ENCODE peak calls at places on chromosome 11, in five cellular contexts. One of them, this sample, is unnamed.

GRCh38 chr11:64208796-64209562 is 2.5 kb downstream of the FERMT3 start:
- DNase-seq in tibial nerve: no peak
- DNase-seq in A549: no peak
- DNase-seq in GM12892: no peak
- DNase-seq in HCT116: no peak
- DNase-seq in this sample: no peak

GRCh38 chr11:74182635-74183034 is 11.5 kb downstream of the PPME1 start:
- DNase-seq in tibial nerve: no peak
- DNase-seq in A549: no peak
- DNase-seq in GM12892: no peak
- DNase-seq in HCT116: no peak
- DNase-seq in this sample: no peak

GRCh38 chr11:120203626-120204025 is 7.2 kb upstream of the OAF start:
- DNase-seq in tibial nerve: no peak
- DNase-seq in A549: no peak
- DNase-seq in GM12892: no peak
- DNase-seq in HCT116: no peak
- DNase-seq in this sample: no peak

GRCh38 chr11:73542175-73542574 is 55.7 kb downstream of the FAM168A start:
- DNase-seq in tibial nerve: no peak
- DNase-seq in A549: no peak
- DNase-seq in GM12892: no peak
- DNase-seq in HCT116: no peak
- DNase-seq in this sample: no peak

GRCh38 chr11:108019870-108020540 is 11.3 kb downstream of the CUL5 start:
- DNase-seq in tibial nerve: no peak
- DNase-seq in A549: no peak
- DNase-seq in GM12892: no peak
- DNase-seq in HCT116: no peak
- DNase-seq in this sample: no peak

GRCh38 chr11:85379066-85379465 is 248.1 kb downstream of the DLG2 start:
- DNase-seq in tibial nerve: no peak
- DNase-seq in A549: no peak
- DNase-seq in GM12892: no peak
- DNase-seq in HCT116: no peak
- DNase-seq in this sample: no peak

GRCh38 chr11:32890843-32891656 is 1.6 kb upstream of the QSER1 start:
- DNase-seq in tibial nerve: no peak
- DNase-seq in A549: no peak
- DNase-seq in GM12892: no peak
- DNase-seq in HCT116: no peak
- DNase-seq in this sample: no peak

GRCh38 chr11:86938900-86939880 is 16.0 kb downstream of the FZD4 start:
- DNase-seq in tibial nerve: peak
- DNase-seq in A549: peak
- DNase-seq in GM12892: no peak
- DNase-seq in HCT116: peak
- DNase-seq in this sample: no peak

GRCh38 chr11:43316451-43316850 is 4.7 kb downstream of the API5 start:
- DNase-seq in tibial nerve: no peak
- DNase-seq in A549: no peak
- DNase-seq in GM12892: no peak
- DNase-seq in HCT116: no peak
- DNase-seq in this sample: no peak

DNA sequence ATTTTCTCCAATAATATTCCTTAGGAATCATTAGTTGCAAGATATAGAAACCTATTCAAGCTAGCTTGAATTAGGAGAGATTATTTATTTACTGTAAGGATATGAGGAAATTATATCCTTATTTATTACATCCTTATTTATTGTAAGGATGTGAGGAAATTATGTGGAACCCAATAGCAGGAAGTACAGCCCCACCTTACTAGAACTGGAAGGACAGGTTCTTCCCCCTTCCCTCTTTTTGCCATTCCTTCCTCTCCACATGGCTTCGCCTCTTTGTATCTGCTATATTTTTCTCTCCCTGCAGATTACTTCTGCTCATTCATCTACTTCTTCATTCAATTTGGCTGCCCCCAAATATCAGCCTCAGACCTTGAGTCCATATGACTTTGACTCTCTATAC is 49.5 kb upstream of the B3GNT6 start:
- DNase-seq in tibial nerve: no peak
- DNase-seq in A549: no peak
- DNase-seq in GM12892: no peak
- DNase-seq in HCT116: no peak
- DNase-seq in this sample: no peak
- TF ChIP-seq POLR2A in tibial nerve: no peak
- TF ChIP-seq POLR2A in A549: no peak
- TF ChIP-seq POLR2A in GM12892: no peak
- TF ChIP-seq POLR2A in HCT116: no peak
- TF ChIP-seq POLR2A in this sample: no peak

DNA sequence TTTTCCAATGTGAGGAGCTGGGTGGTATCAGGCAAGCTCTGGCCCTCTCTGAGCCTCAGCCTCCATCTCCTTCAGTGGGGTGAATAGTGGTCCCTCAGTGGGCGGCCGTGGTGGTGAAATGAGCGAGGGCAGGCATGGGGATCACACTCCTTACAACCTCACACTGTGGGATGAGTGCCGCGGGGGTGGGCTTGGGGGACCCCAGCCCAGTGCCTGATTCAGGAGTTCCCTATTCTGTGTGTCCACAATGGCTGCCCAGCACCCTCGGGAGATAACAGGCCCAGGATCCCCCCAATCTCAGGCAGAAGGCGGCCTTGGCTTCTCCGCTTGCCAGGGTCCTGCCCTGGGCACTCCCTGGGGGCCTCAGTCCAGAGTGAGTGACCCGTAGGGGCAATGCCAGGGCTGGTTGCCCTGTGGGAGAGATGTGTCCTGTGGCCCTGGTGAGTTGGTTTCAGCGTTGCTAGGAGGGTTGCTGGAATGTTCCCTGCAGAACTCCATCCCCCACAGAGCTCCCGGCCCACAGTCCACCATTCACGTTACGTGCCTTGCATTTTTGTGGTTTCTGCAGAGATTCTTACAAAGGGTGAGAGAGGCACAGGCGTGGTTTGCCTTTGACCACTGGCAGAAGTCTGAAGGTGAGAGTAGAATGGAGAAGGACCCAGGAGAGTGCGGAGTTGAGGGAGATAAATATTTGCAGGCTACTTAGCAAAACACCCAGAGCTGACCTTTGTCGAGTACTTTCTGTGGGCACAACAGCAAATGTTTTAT is 2.9 kb downstream of the ALDH3B1 start:
- DNase-seq in tibial nerve: peak
- DNase-seq in A549: peak
- DNase-seq in GM12892: no peak
- DNase-seq in HCT116: peak
- DNase-seq in this sample: peak
- TF ChIP-seq POLR2A in tibial nerve: peak
- TF ChIP-seq POLR2A in A549: no peak
- TF ChIP-seq POLR2A in GM12892: no peak
- TF ChIP-seq POLR2A in HCT116: no peak
- TF ChIP-seq POLR2A in this sample: peak

GRCh38 chr11:75261902-75262361 is 21.4 kb downstream of the TPBGL start:
- DNase-seq in tibial nerve: no peak
- DNase-seq in A549: no peak
- DNase-seq in GM12892: no peak
- DNase-seq in HCT116: no peak
- DNase-seq in this sample: no peak
- TF ChIP-seq POLR2A in tibial nerve: no peak
- TF ChIP-seq POLR2A in A549: no peak
- TF ChIP-seq POLR2A in GM12892: no peak
- TF ChIP-seq POLR2A in HCT116: no peak
- TF ChIP-seq POLR2A in this sample: no peak

GRCh38 chr11:65855927-65856363 is 2.0 kb downstream of the CFL1 start:
- DNase-seq in tibial nerve: no peak
- DNase-seq in A549: no peak
- DNase-seq in GM12892: no peak
- DNase-seq in HCT116: no peak
- DNase-seq in this sample: no peak

GRCh38 chr11:65857500-65858353 is at the start of gene CFL1:
- DNase-seq in tibial nerve: peak
- DNase-seq in A549: peak
- DNase-seq in GM12892: peak
- DNase-seq in HCT116: peak
- DNase-seq in this sample: peak

GRCh38 chr11:65854871-65855837 is 2.8 kb downstream of the CFL1 start:
- DNase-seq in tibial nerve: no peak
- DNase-seq in A549: no peak
- DNase-seq in GM12892: no peak
- DNase-seq in HCT116: no peak
- DNase-seq in this sample: no peak

GRCh38 chr11:65858354-65859133 is 564 bp upstream of the CFL1 start:
- DNase-seq in tibial nerve: no peak
- DNase-seq in A549: no peak
- DNase-seq in GM12892: no peak
- DNase-seq in HCT116: no peak
- DNase-seq in this sample: no peak

GRCh38 chr11:65856689-65857499 is 1.1 kb downstream of the CFL1 start:
- DNase-seq in tibial nerve: peak
- DNase-seq in A549: peak
- DNase-seq in GM12892: peak
- DNase-seq in HCT116: no peak
- DNase-seq in this sample: peak
- TF ChIP-seq POLR2A in tibial nerve: no peak
- TF ChIP-seq POLR2A in A549: peak
- TF ChIP-seq POLR2A in GM12892: peak
- TF ChIP-seq POLR2A in HCT116: no peak
- TF ChIP-seq POLR2A in this sample: peak

DNA sequence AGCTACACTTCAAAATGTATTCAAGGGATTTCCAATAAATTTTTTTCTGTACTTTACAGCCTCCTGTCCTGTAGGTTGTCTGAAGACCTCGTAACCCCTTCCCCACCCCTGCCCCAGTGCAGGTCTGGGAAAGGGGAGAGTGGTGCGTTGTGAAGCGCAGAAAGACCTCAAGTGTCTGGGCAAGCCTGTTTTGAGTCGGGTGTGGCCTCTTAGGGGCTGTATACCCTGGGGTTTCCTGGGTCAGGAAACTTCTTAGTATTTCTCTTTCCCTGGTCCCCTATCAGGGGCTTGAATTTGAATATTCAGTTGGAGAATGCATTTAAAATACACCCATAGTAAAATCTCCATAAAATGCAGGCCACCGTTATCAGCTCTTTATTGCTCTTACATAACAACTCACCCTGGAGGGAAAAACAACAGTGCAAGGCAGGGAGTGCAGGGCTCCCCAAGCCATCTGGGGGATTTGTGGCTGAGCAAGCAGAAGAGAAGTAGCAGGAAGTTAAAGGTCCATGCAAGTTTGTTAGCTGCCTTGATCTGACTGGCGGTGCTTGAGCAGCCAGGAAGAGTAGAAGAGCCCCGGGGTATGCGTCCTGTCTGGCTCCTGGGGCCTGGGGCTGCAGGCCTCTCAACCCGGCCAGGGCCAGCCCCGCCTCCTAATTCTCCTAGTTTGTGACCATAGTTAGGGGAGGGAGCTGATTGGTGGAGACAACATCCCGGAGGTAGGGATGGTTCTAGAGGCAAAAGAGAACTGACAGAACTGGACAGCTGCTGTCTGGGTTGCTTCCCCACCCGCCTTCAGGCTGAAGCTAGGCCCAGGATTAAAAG is 25.7 kb downstream of the ARHGAP1 start:
- DNase-seq in tibial nerve: no peak
- DNase-seq in A549: no peak
- DNase-seq in GM12892: no peak
- DNase-seq in HCT116: no peak
- DNase-seq in this sample: no peak
- TF ChIP-seq POLR2A in tibial nerve: no peak
- TF ChIP-seq POLR2A in A549: no peak
- TF ChIP-seq POLR2A in GM12892: no peak
- TF ChIP-seq POLR2A in HCT116: no peak
- TF ChIP-seq POLR2A in this sample: no peak

DNA sequence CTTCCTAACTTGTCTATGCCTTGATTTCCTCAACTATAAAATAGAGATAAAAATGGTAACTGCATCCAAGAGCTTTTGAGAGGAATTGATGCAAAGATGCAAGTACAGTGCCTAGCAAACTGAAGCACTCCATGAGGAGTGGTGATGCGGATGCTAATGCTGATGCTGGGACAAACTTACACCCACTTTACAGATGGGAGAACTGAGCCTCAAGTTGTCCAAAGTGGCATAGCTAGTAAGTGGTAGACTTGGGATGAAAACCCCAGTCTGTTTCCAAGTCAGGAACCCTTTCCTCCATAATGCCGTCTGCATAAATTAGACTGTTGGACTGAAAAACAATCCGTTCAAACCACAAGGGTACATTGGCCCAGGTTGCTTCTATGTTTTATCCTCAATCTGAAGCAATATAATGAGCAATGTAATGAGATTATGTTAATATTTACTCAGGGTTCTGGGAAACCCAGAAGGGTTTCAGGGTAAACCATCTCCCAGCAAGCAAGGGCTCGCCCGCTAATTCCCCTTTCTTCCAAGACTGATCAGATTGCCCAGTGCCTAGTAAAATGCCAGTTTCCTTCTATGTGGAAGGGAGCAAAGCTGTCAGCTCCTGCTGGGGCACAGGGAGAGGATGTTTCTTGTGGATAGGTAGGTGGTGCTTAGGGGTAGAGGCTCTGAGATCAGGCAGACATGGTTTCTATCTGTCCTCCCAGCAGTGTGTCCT is 10.4 kb upstream of the EHF start:
- DNase-seq in tibial nerve: no peak
- DNase-seq in A549: no peak
- DNase-seq in GM12892: no peak
- DNase-seq in HCT116: no peak
- DNase-seq in this sample: no peak
- TF ChIP-seq POLR2A in tibial nerve: no peak
- TF ChIP-seq POLR2A in A549: no peak
- TF ChIP-seq POLR2A in GM12892: no peak
- TF ChIP-seq POLR2A in HCT116: no peak
- TF ChIP-seq POLR2A in this sample: no peak